ENCODE peak calls at places on chromosomes 12 and 14, in nine cellular contexts. One of them, this sample, is unnamed. For H3K4me1, the result is how much of the 10 kb centered on the place peaks cover.

GRCh38 chr12:11499802-11500201 is 104.4 kb upstream of the PRB2 start:
- DNase-seq in gastrocnemius medialis: no peak
- DNase-seq in PC-9: no peak
- DNase-seq in PC-3: no peak
- DNase-seq in Peyer's patch: no peak
- DNase-seq in CD8-positive, alpha-beta T cell: no peak
- DNase-seq in IMR-90: no peak
- DNase-seq in endodermal cell: no peak
- DNase-seq in psoas muscle: no peak
- DNase-seq in this sample: no peak

GRCh38 chr14:95515523-95516517 is 630 bp downstream of the SYNE3 start:
- DNase-seq in gastrocnemius medialis: no peak
- DNase-seq in IMR-90: peak
- DNase-seq in psoas muscle: peak
- DNase-seq in Peyer's patch: peak
- DNase-seq in endodermal cell: peak
- DNase-seq in PC-3: peak
- DNase-seq in CD8-positive, alpha-beta T cell: peak
- DNase-seq in PC-9: no peak
- DNase-seq in this sample: no peak

GRCh38 chr12:467591-467990 is 7.9 kb downstream of the B4GALNT3 start:
- DNase-seq in PC-3: no peak
- DNase-seq in endodermal cell: no peak
- DNase-seq in gastrocnemius medialis: no peak
- DNase-seq in PC-9: no peak
- DNase-seq in IMR-90: no peak
- DNase-seq in psoas muscle: no peak
- DNase-seq in CD8-positive, alpha-beta T cell: no peak
- DNase-seq in Peyer's patch: no peak
- DNase-seq in this sample: no peak

GRCh38 chr12:108839011-108839889 is 18.1 kb downstream of the SSH1 start:
- DNase-seq in gastrocnemius medialis: no peak
- DNase-seq in endodermal cell: no peak
- DNase-seq in CD8-positive, alpha-beta T cell: no peak
- DNase-seq in Peyer's patch: no peak
- DNase-seq in PC-3: no peak
- DNase-seq in PC-9: no peak
- DNase-seq in psoas muscle: peak
- DNase-seq in IMR-90: peak
- DNase-seq in this sample: no peak

GRCh38 chr14:59622641-59623040 is 46.0 kb upstream of the CCDC175 start:
- DNase-seq in psoas muscle: no peak
- DNase-seq in gastrocnemius medialis: no peak
- DNase-seq in CD8-positive, alpha-beta T cell: no peak
- DNase-seq in PC-9: no peak
- DNase-seq in IMR-90: no peak
- DNase-seq in PC-3: no peak
- DNase-seq in endodermal cell: no peak
- DNase-seq in Peyer's patch: no peak
- DNase-seq in this sample: no peak

GRCh38 chr12:5807090-5807414 is 138.0 kb downstream of the ANO2 start:
- DNase-seq in CD8-positive, alpha-beta T cell: no peak
- DNase-seq in PC-3: peak
- DNase-seq in PC-9: no peak
- DNase-seq in IMR-90: peak
- DNase-seq in gastrocnemius medialis: no peak
- DNase-seq in psoas muscle: no peak
- DNase-seq in endodermal cell: no peak
- DNase-seq in Peyer's patch: no peak
- DNase-seq in this sample: no peak

GRCh38 chr14:63192085-63192484 is 12.2 kb upstream of the RHOJ start:
- DNase-seq in PC-3: no peak
- DNase-seq in gastrocnemius medialis: no peak
- DNase-seq in endodermal cell: no peak
- DNase-seq in CD8-positive, alpha-beta T cell: no peak
- DNase-seq in PC-9: no peak
- DNase-seq in Peyer's patch: no peak
- DNase-seq in IMR-90: peak
- DNase-seq in psoas muscle: no peak
- DNase-seq in this sample: no peak

GRCh38 chr14:102898776-102899515 is 23.5 kb upstream of the AMN start:
- DNase-seq in Peyer's patch: peak
- DNase-seq in CD8-positive, alpha-beta T cell: no peak
- DNase-seq in psoas muscle: no peak
- DNase-seq in IMR-90: no peak
- DNase-seq in endodermal cell: no peak
- DNase-seq in PC-3: no peak
- DNase-seq in PC-9: no peak
- DNase-seq in gastrocnemius medialis: no peak
- DNase-seq in this sample: no peak

GRCh38 chr14:53180272-53181221 is 27.4 kb upstream of the DDHD1 start:
- DNase-seq in endodermal cell: peak
- DNase-seq in psoas muscle: no peak
- DNase-seq in Peyer's patch: no peak
- DNase-seq in CD8-positive, alpha-beta T cell: peak
- DNase-seq in PC-3: no peak
- DNase-seq in PC-9: no peak
- DNase-seq in IMR-90: peak
- DNase-seq in gastrocnemius medialis: no peak
- DNase-seq in this sample: no peak

GRCh38 chr14:76950043-76951020 is 78.2 kb downstream of the IRF2BPL start:
- DNase-seq in CD8-positive, alpha-beta T cell: no peak
- DNase-seq in endodermal cell: no peak
- DNase-seq in Peyer's patch: no peak
- DNase-seq in PC-9: no peak
- DNase-seq in psoas muscle: no peak
- DNase-seq in PC-3: peak
- DNase-seq in gastrocnemius medialis: no peak
- DNase-seq in IMR-90: peak
- DNase-seq in this sample: no peak

GRCh38 chr14:99381688-99382060 is 99.0 kb downstream of the SETD3 start:
- DNase-seq in endodermal cell: peak
- DNase-seq in psoas muscle: no peak
- DNase-seq in PC-9: no peak
- DNase-seq in IMR-90: no peak
- DNase-seq in CD8-positive, alpha-beta T cell: no peak
- DNase-seq in Peyer's patch: no peak
- DNase-seq in gastrocnemius medialis: no peak
- DNase-seq in PC-3: no peak
- DNase-seq in this sample: no peak

GRCh38 chr12:121033625-121034349 is 5.3 kb downstream of the OASL start:
- DNase-seq in psoas muscle: no peak
- DNase-seq in endodermal cell: no peak
- DNase-seq in IMR-90: no peak
- DNase-seq in CD8-positive, alpha-beta T cell: peak
- DNase-seq in PC-9: peak
- DNase-seq in Peyer's patch: no peak
- DNase-seq in PC-3: peak
- DNase-seq in gastrocnemius medialis: no peak
- DNase-seq in this sample: no peak

GRCh38 chr14:50619569-50620141 is 48.5 kb downstream of the SAV1 start:
- DNase-seq in endodermal cell: no peak
- DNase-seq in Peyer's patch: no peak
- DNase-seq in PC-3: peak
- DNase-seq in PC-9: no peak
- DNase-seq in IMR-90: peak
- DNase-seq in CD8-positive, alpha-beta T cell: no peak
- DNase-seq in gastrocnemius medialis: no peak
- DNase-seq in psoas muscle: no peak
- DNase-seq in this sample: no peak

GRCh38 chr12:56991319-56991906 is 14.9 kb downstream of the ZBTB39 start:
- DNase-seq in IMR-90: no peak
- DNase-seq in CD8-positive, alpha-beta T cell: no peak
- DNase-seq in psoas muscle: peak
- DNase-seq in PC-9: no peak
- DNase-seq in PC-3: no peak
- DNase-seq in Peyer's patch: no peak
- DNase-seq in gastrocnemius medialis: peak
- DNase-seq in endodermal cell: peak
- DNase-seq in this sample: peak

GRCh38 chr12:21933656-21934055 is 7.6 kb downstream of the ABCC9 start:
- DNase-seq in psoas muscle: no peak
- DNase-seq in CD8-positive, alpha-beta T cell: no peak
- DNase-seq in Peyer's patch: no peak
- DNase-seq in gastrocnemius medialis: no peak
- DNase-seq in IMR-90: no peak
- DNase-seq in PC-3: no peak
- DNase-seq in endodermal cell: no peak
- DNase-seq in PC-9: no peak
- DNase-seq in this sample: no peak

GRCh38 chr12:78328524-78328923 is 497.8 kb downstream of the NAV3 start:
- DNase-seq in Peyer's patch: no peak
- DNase-seq in gastrocnemius medialis: no peak
- DNase-seq in PC-9: no peak
- DNase-seq in PC-3: no peak
- DNase-seq in psoas muscle: no peak
- DNase-seq in IMR-90: no peak
- DNase-seq in endodermal cell: no peak
- DNase-seq in CD8-positive, alpha-beta T cell: no peak
- DNase-seq in this sample: no peak

GRCh38 chr12:4107436-4107878 is 166.1 kb upstream of the CCND2 start:
- DNase-seq in gastrocnemius medialis: no peak
- DNase-seq in CD8-positive, alpha-beta T cell: peak
- DNase-seq in psoas muscle: no peak
- DNase-seq in Peyer's patch: peak
- DNase-seq in endodermal cell: peak
- DNase-seq in PC-9: no peak
- DNase-seq in IMR-90: peak
- DNase-seq in PC-3: peak
- DNase-seq in this sample: peak

GRCh38 chr12:118513554-118513953 is 137.2 kb downstream of the SUDS3 start:
- DNase-seq in CD8-positive, alpha-beta T cell: no peak
- DNase-seq in psoas muscle: no peak
- DNase-seq in IMR-90: no peak
- DNase-seq in gastrocnemius medialis: no peak
- DNase-seq in PC-9: no peak
- DNase-seq in Peyer's patch: no peak
- DNase-seq in PC-3: no peak
- DNase-seq in endodermal cell: peak
- DNase-seq in this sample: no peak

GRCh38 chr14:76261371-76261811 is 109.7 kb downstream of the GPATCH2L start:
- DNase-seq in psoas muscle: no peak
- DNase-seq in PC-3: no peak
- DNase-seq in PC-9: no peak
- DNase-seq in Peyer's patch: no peak
- DNase-seq in endodermal cell: peak
- DNase-seq in IMR-90: peak
- DNase-seq in CD8-positive, alpha-beta T cell: no peak
- DNase-seq in gastrocnemius medialis: no peak
- DNase-seq in this sample: no peak

GRCh38 chr12:56204275-56204674 is 15.0 kb upstream of the SMARCC2 start:
- DNase-seq in endodermal cell: no peak
- DNase-seq in IMR-90: no peak
- DNase-seq in PC-3: no peak
- DNase-seq in psoas muscle: no peak
- DNase-seq in gastrocnemius medialis: no peak
- DNase-seq in Peyer's patch: no peak
- DNase-seq in PC-9: no peak
- DNase-seq in CD8-positive, alpha-beta T cell: no peak
- DNase-seq in this sample: no peak

GRCh38 chr12:79692860-79693605 is 2.3 kb upstream of the PAWR start:
- DNase-seq in psoas muscle: no peak
- DNase-seq in endodermal cell: no peak
- DNase-seq in IMR-90: peak
- DNase-seq in gastrocnemius medialis: no peak
- DNase-seq in CD8-positive, alpha-beta T cell: no peak
- DNase-seq in Peyer's patch: no peak
- DNase-seq in PC-9: no peak
- DNase-seq in PC-3: peak
- DNase-seq in this sample: no peak

GRCh38 chr14:95185452-95186392 is 28.4 kb upstream of the DICER1 start:
- DNase-seq in Peyer's patch: no peak
- DNase-seq in IMR-90: peak
- DNase-seq in PC-9: no peak
- DNase-seq in psoas muscle: peak
- DNase-seq in PC-3: no peak
- DNase-seq in CD8-positive, alpha-beta T cell: no peak
- DNase-seq in endodermal cell: no peak
- DNase-seq in gastrocnemius medialis: peak
- DNase-seq in this sample: peak

DNA sequence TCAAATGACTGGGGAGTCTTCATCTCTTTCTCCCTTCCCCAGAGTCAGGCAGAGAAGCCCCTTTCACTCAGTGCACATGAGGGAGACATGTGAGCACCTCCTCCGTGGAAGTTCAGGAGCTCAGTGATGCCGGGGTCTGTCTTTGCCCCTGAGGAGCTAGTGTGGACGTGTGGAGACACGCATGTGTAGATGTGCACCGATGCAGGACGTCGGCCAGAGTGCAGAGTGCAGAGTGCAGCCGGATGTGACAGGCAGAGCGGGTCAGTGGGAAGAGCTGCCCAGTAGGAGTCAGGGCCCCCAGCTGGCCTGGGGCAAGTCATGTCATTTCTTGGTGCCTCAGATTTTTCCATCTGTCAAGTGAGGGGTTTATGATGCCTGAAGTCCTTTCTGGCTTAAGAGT is 20.7 kb downstream of the TSPAN9 start:
- DNase-seq in endodermal cell: no peak
- DNase-seq in psoas muscle: no peak
- DNase-seq in PC-3: no peak
- DNase-seq in Peyer's patch: no peak
- DNase-seq in CD8-positive, alpha-beta T cell: no peak
- DNase-seq in PC-9: no peak
- DNase-seq in gastrocnemius medialis: no peak
- DNase-seq in IMR-90: no peak
- DNase-seq in this sample: no peak
- H3K4me3 ChIP-seq in endodermal cell: no peak
- H3K4me3 ChIP-seq in psoas muscle: no peak
- H3K4me3 ChIP-seq in PC-3: no peak
- H3K4me3 ChIP-seq in Peyer's patch: no peak
- H3K4me3 ChIP-seq in CD8-positive, alpha-beta T cell: no peak
- H3K4me3 ChIP-seq in PC-9: no peak
- H3K4me3 ChIP-seq in gastrocnemius medialis: no peak
- H3K4me3 ChIP-seq in IMR-90: no peak
- H3K4me3 ChIP-seq in this sample: no peak

GRCh38 chr14:84961637-84962036 is 568.3 kb upstream of the FLRT2 start:
- DNase-seq in IMR-90: no peak
- DNase-seq in endodermal cell: no peak
- DNase-seq in gastrocnemius medialis: no peak
- DNase-seq in PC-3: no peak
- DNase-seq in Peyer's patch: no peak
- DNase-seq in CD8-positive, alpha-beta T cell: no peak
- DNase-seq in psoas muscle: no peak
- DNase-seq in PC-9: no peak
- DNase-seq in this sample: no peak
- H3K4me1 ChIP-seq in IMR-90: under half
- H3K4me1 ChIP-seq in endodermal cell: under half
- H3K4me1 ChIP-seq in gastrocnemius medialis: under half
- H3K4me1 ChIP-seq in PC-3: under half
- H3K4me1 ChIP-seq in Peyer's patch: under half
- H3K4me1 ChIP-seq in CD8-positive, alpha-beta T cell: under half
- H3K4me1 ChIP-seq in psoas muscle: under half
- H3K4me1 ChIP-seq in PC-9: under half
- H3K4me1 ChIP-seq in this sample: under half

GRCh38 chr12:126784328-126784921 is 1482.5 kb upstream of the TMEM132C start:
- DNase-seq in gastrocnemius medialis: no peak
- DNase-seq in IMR-90: no peak
- DNase-seq in PC-3: peak
- DNase-seq in CD8-positive, alpha-beta T cell: no peak
- DNase-seq in PC-9: peak
- DNase-seq in Peyer's patch: peak
- DNase-seq in psoas muscle: no peak
- DNase-seq in endodermal cell: peak
- DNase-seq in this sample: no peak
- TF ChIP-seq CTCF in gastrocnemius medialis: no peak
- TF ChIP-seq CTCF in IMR-90: no peak
- TF ChIP-seq CTCF in PC-3: peak
- TF ChIP-seq CTCF in CD8-positive, alpha-beta T cell: no peak
- TF ChIP-seq CTCF in PC-9: peak
- TF ChIP-seq CTCF in Peyer's patch: no peak
- TF ChIP-seq CTCF in psoas muscle: peak
- TF ChIP-seq CTCF in endodermal cell: peak
- TF ChIP-seq CTCF in this sample: no peak

GRCh38 chr12:8064131-8064530 is 2.0 kb downstream of the C3AR1 start:
- DNase-seq in gastrocnemius medialis: no peak
- DNase-seq in psoas muscle: no peak
- DNase-seq in CD8-positive, alpha-beta T cell: no peak
- DNase-seq in endodermal cell: no peak
- DNase-seq in Peyer's patch: no peak
- DNase-seq in PC-9: no peak
- DNase-seq in PC-3: no peak
- DNase-seq in IMR-90: no peak
- DNase-seq in this sample: no peak
- H3K4me3 ChIP-seq in gastrocnemius medialis: no peak
- H3K4me3 ChIP-seq in psoas muscle: no peak
- H3K4me3 ChIP-seq in CD8-positive, alpha-beta T cell: no peak
- H3K4me3 ChIP-seq in endodermal cell: no peak
- H3K4me3 ChIP-seq in Peyer's patch: no peak
- H3K4me3 ChIP-seq in PC-9: no peak
- H3K4me3 ChIP-seq in PC-3: no peak
- H3K4me3 ChIP-seq in IMR-90: no peak
- H3K4me3 ChIP-seq in this sample: no peak